ENCODE peak calls at places on chromosomes 6 and 20, in eight cellular contexts. U is A549; S is activated B cell treated with CpG ODN at 0.5 μM for 24 hours; H is stimulated activated naive CD4-positive, alpha-beta T cell; L is kidney glomerular epithelial cell; B is GM13976; C is activated CD4-positive, alpha-beta T cell treated with anti-CD3 and anti-CD28 coated beads, Interleukin-2, amount 50 U/mL, for 48 hours; T is smooth muscle cell of the brain vasculature. J is an unnamed sample.
A peak's percentile ranks its signal among the peaks of the same experiment; 100 is the strongest.

GRCh38 chr20:43658068-43658722 is 8.7 kb upstream of the MYBL2 start:
- DNase-seq in U (peak; percentile 55), S (no peak), H (no peak), L (no peak), B (no peak), C (peak; percentile 59), T (no peak), J (peak; percentile 20)

GRCh38 chr6:137218473-137218916 is 690 bp downstream of the IFNGR1 start:
- DNase-seq in U (no peak), S (no peak), H (peak; percentile 36), L (no peak), B (peak; percentile 45), C (peak; percentile 25), T (no peak), J (peak; percentile 59)

GRCh38 chr20:13325033-13325432 is 104.0 kb downstream of the ISM1 start:
- DNase-seq in U (peak; percentile 33), S (no peak), H (no peak), L (no peak), B (no peak), C (no peak), T (peak; percentile 15), J (peak; percentile 30)

GRCh38 chr20:7085448-7085847 is 318.0 kb downstream of the BMP2 start:
- DNase-seq in U (no peak), S (no peak), H (no peak), L (no peak), B (no peak), C (no peak), T (no peak), J (no peak)

GRCh38 chr6:38974389-38975133 is 74.0 kb upstream of the GLP1R start:
- DNase-seq in U (no peak), S (no peak), H (no peak), L (no peak), B (no peak), C (no peak), T (no peak), J (no peak)

GRCh38 chr6:147941143-147941542 is 401.5 kb upstream of the SASH1 start:
- DNase-seq in U (no peak), S (no peak), H (no peak), L (no peak), B (no peak), C (no peak), T (no peak), J (no peak)

GRCh38 chr20:8331740-8332412 is 199.8 kb downstream of the PLCB1 start:
- DNase-seq in U (no peak), S (no peak), H (no peak), L (peak; percentile 34), B (no peak), C (no peak), T (peak; percentile 32), J (no peak)

GRCh38 chr20:54524849-54525248 is 49.5 kb downstream of the DOK5 start:
- DNase-seq in U (no peak), S (no peak), H (no peak), L (no peak), B (no peak), C (no peak), T (no peak), J (no peak)

J was measured in NCI-H146.